ENCODE peak calls at places on chromosomes 11 and 22, in eight cellular contexts. A is ovary, X is A549, M is SK-N-SH, G is H1, Z is transverse colon, Y is suprapubic skin, K is upper lobe of left lung. E is an unnamed sample. For H3K4me1, the result is how much of the 10 kb centered on the place peaks cover.

GRCh38 chr11:79396674-79397073 is 44.2 kb downstream of the TENM4 start:
- DNase-seq in X (no peak), M (no peak), A (no peak), Y (no peak), Z (no peak), K (no peak), G (no peak), E (no peak)

GRCh38 chr11:111585371-111585770 is 16.9 kb upstream of the SIK2 start:
- DNase-seq in Z (no peak), X (no peak), M (no peak), K (no peak), Y (no peak), G (no peak), A (no peak), E (no peak)

GRCh38 chr22:44384981-44385610 is 72.3 kb upstream of the SHISAL1 start:
- DNase-seq in K (no peak), Y (peak), X (no peak), A (no peak), M (no peak), G (no peak), Z (no peak), E (no peak)

GRCh38 chr22:23183107-23183698 is 2.9 kb downstream of the BCR start:
- DNase-seq in K (peak), Y (no peak), M (peak), X (no peak), G (peak), A (peak), Z (peak), E (no peak)

GRCh38 chr11:58999291-58999680 is 60.0 kb downstream of the GLYATL1 start:
- DNase-seq in M (no peak), A (no peak), G (no peak), X (no peak), Z (no peak), Y (no peak), K (no peak), E (no peak)

GRCh38 chr11:72745511-72745910 is 6.7 kb downstream of the ARAP1 start:
- DNase-seq in Z (no peak), K (no peak), M (no peak), G (no peak), A (no peak), X (no peak), Y (no peak), E (no peak)

GRCh38 chr22:48205790-48206189 is 1443.3 kb downstream of the TBC1D22A start:
- DNase-seq in Y (no peak), G (no peak), Z (no peak), A (no peak), M (no peak), X (no peak), K (no peak), E (no peak)

GRCh38 chr11:86737752-86738151 is 62.6 kb upstream of the PRSS23 start:
- DNase-seq in Z (no peak), A (no peak), G (no peak), K (no peak), X (peak), Y (no peak), M (no peak), E (no peak)

GRCh38 chr11:119974051-119974450 is 163.9 kb downstream of the TRIM29 start:
- DNase-seq in Z (no peak), X (no peak), A (no peak), K (no peak), Y (no peak), G (no peak), M (no peak), E (no peak)

GRCh38 chr22:25067851-25068421 is 115.4 kb downstream of the KIAA1671 start:
- DNase-seq in X (no peak), Z (peak), M (peak), G (no peak), K (no peak), Y (no peak), A (no peak), E (no peak)

GRCh38 chr11:60923800-60924109 is 505 bp upstream of the TMEM132A start:
- DNase-seq in G (no peak), M (no peak), Z (no peak), A (no peak), Y (no peak), K (no peak), X (no peak), E (no peak)

GRCh38 chr11:64119748-64120147 is 46.2 kb downstream of the MACROD1 start:
- DNase-seq in A (no peak), G (no peak), M (no peak), Y (no peak), K (no peak), X (no peak), Z (no peak), E (no peak)

GRCh38 chr11:12318791-12319733 is 58.3 kb upstream of the PARVA start:
- DNase-seq in K (no peak), Y (no peak), Z (no peak), A (no peak), M (peak), G (no peak), X (no peak), E (no peak)

GRCh38 chr11:108643974-108644373 is 20.9 kb upstream of the DDX10 start:
- DNase-seq in X (no peak), A (no peak), K (no peak), Z (no peak), M (no peak), Y (no peak), G (no peak), E (no peak)

GRCh38 chr11:117300773-117301172 is 9.6 kb downstream of the BACE1-AS start:
- DNase-seq in M (no peak), Z (no peak), K (no peak), G (no peak), A (peak), Y (no peak), X (no peak), E (no peak)

GRCh38 chr11:117302228-117302627 is 11.1 kb downstream of the BACE1-AS start:
- DNase-seq in M (no peak), Z (no peak), G (no peak), A (no peak), K (no peak), X (no peak), Y (no peak), E (no peak)

GRCh38 chr11:117300301-117300700 is 9.2 kb downstream of the BACE1-AS start:
- DNase-seq in Y (no peak), Z (peak), G (no peak), X (no peak), M (peak), K (no peak), A (peak), E (no peak)

GRCh38 chr11:117298195-117298594 is 7.0 kb downstream of the BACE1-AS start:
- DNase-seq in G (no peak), X (no peak), M (no peak), A (no peak), K (no peak), Y (no peak), Z (no peak), E (no peak)

DNA sequence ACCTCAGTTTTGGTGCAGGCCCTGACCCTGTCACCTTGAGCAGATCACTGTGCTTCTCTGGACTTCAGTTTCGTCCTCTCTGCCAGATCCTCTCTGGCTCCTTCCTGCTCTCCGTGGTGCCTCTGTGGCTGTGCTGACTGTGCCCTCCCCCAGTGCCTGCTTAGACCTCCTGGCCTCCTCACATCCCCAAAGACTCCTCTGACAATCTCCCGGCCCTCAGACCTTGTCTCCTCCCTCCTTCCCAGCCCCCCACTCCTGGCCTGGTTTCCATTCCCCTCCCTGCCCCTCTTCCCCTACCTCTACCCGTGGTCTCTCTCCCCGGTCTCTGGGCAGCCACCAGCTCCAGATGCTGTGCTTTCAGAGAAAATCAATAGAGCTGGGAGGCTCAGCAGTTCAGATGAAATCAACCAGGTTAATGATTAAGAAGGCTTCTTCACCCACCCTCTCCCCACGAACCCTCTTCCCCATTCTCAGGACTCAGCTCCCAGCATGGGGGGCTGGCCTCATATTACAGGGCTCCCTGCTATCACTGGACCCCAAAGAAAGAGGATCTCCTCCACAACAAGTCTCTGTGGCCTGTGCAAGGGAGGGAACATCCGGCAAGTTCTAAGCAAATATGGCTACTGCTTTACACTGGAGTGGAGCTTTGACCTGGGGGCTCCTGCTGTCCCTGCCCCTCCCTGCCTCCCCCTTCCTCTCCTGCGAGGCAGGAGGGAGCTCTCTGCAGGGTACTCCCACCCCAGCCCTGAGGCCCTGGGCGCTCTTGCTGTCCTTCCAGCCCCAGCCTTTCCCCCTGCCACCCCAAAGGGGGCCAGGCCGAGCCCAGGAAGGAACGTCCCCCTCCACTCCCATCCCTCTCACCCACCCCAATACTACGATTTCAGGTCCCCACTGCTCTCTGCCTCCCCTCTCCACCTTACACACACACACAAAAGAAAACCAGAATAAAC is 8.5 kb downstream of the BACE1-AS start:
- DNase-seq in Z (no peak), X (no peak), M (peak), Y (no peak), A (no peak), K (no peak), G (no peak), E (no peak)
- H3K4me3 ChIP-seq in Z (no peak), X (no peak), M (no peak), Y (no peak), A (peak), K (no peak), G (no peak), E (peak)

GRCh38 chr11:96215826-96216225 is 127.2 kb downstream of the MAML2 start:
- DNase-seq in K (no peak), Z (no peak), X (no peak), A (no peak), Y (no peak), G (no peak), M (no peak), E (no peak)
- H3K4me1 ChIP-seq in K (half or more), Z (half or more), X (half or more), A (under half), Y (half or more), G (under half), M (half or more), E (half or more)

GRCh38 chr11:67118801-67119576 is at the start of gene KDM2A:
- DNase-seq in Y (peak), A (peak), G (peak), K (peak), X (peak), Z (peak), M (peak), E (peak)

GRCh38 chr11:67120456-67120855 is 1.4 kb downstream of the KDM2A start:
- DNase-seq in M (no peak), G (no peak), K (no peak), X (no peak), Z (no peak), A (no peak), Y (peak), E (no peak)

GRCh38 chr11:67120881-67121710 is 2.0 kb downstream of the KDM2A start:
- DNase-seq in K (peak), Y (peak), X (peak), M (no peak), G (no peak), Z (peak), A (no peak), E (no peak)

GRCh38 chr11:67118059-67118766 is 850 bp upstream of the KDM2A start:
- DNase-seq in X (peak), G (no peak), Z (peak), Y (peak), M (peak), A (peak), K (peak), E (no peak)

DNA sequence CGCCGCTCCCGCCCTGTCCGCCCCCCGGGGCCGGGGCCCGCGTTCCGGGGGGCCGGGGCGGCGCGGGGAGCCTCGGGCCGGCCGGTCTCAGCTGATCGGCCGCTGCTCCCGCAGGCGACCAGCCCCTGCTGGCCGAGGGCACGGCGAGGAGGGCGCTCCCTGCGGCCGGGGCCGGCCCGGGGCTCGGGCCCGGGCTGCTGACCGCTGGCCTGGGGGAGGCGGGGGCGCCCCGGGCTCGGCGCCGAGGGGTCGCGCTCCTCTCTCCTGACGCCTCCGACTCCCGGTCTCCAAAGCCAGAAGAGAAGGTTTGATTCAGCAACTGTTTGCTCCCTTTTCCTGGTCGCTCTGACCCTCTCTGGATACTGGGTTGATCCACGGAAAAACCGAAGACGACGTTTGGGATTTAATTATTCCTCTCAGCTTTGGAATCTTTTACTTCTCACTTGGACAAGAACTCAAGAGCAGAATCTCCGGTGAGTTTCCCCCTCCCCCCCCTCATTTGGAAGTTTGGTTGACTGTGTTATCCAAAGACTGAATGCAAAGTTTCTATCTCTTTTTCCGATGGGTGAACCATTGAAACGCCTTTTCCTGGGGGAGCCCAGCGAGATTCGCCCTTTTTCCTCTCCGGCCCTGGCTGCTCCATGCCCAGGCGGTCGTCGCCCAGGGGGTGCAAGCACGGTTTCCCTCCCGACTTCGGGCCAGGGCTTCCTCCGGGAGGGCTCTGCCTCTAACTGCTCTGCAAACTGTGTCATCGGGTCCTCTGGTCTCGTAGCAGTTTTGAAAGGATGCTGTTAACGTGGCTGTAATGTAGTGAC is 721 bp downstream of the KDM2A start:
- DNase-seq in Z (peak), A (peak), G (no peak), K (peak), Y (peak), M (peak), X (peak), E (no peak)
- TF ChIP-seq EP300 in Z (no peak), A (no peak), G (no peak), K (no peak), Y (no peak), M (no peak), X (no peak), E (no peak)

DNA sequence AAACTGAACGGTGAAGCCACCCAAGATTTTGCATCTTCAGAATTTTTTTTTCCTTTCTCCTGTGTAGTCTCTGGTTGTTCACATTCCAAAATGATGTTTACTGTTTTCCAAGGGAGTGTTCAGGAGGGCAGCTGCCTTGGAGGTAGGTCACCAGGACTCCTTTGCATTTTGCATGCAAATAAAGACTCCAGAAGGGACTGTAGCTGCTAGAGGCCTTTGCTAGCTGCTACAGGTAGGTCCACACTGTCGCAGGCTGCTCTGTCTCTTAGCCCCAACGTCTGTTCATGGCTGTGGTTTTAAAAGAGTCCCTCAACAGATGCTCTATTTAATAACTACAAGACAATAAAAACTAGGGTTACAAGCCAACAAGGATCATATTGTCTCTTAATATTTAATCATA is 11.4 kb downstream of the CTSC start:
- DNase-seq in Y (no peak), G (no peak), Z (no peak), A (no peak), K (no peak), M (no peak), X (no peak), E (no peak)
- H3K4me3 ChIP-seq in Y (no peak), G (no peak), Z (no peak), A (no peak), K (no peak), M (no peak), X (no peak), E (no peak)

GRCh38 chr11:117022526-117022925 is 75.7 kb downstream of the SIK3 start:
- DNase-seq in X (no peak), G (no peak), Y (no peak), Z (no peak), A (no peak), M (no peak), K (no peak), E (no peak)
- H3K4me1 ChIP-seq in X (half or more), G (under half), Y (under half), Z (half or more), A (under half), M (under half), K (under half), E (half or more)

DNA sequence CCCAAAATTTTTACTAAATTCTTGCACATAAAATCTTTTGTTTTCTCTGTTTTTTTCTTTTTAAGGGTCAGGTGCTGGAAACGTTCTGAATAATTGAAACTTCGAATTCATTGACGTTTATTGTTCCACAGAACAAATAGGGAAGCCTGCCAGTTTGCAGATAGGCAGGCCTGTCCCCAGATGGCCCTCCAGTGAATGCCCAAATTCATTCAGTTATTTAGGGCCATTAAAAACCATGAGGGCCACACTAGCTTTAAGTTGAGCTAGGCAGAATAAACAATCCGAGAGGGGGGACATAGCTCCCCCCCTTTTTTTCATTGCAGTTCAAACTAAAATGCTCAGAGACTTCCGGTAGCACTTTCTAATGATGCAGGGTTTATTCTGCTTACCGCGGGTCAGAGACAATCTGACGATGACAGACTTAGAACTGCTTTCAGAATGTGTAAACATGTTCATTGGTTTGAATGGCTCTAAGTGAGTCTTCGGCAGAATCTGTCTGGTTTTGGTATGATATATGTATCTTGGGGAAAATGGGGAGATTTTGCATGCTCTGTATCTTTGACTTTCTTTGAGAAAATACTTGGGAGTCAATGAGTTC is 72.0 kb downstream of the ZBTB16 start:
- DNase-seq in X (no peak), G (no peak), M (no peak), Y (no peak), K (no peak), Z (peak), A (no peak), E (no peak)
- TF ChIP-seq EP300 in X (no peak), G (no peak), M (no peak), Y (no peak), K (no peak), Z (no peak), A (no peak), E (no peak)

GRCh38 chr22:38864361-38865191 is 7.4 kb downstream of the CBX6 start:
- DNase-seq in K (peak), A (peak), G (no peak), X (no peak), Z (peak), M (no peak), Y (peak), E (no peak)
- H3K4me3 ChIP-seq in K (no peak), A (no peak), G (no peak), X (no peak), Z (no peak), M (no peak), Y (peak), E (no peak)